ENCODE peak calls at places on chromosomes 3 and 15, in seven cellular contexts. One of them, this sample, is unnamed.
A peak's percentile ranks its signal among the peaks of the same experiment; 100 is the strongest.

GRCh38 chr15:65086680-65087111 is 10.2 kb downstream of the KBTBD13 start:
- DNase-seq in Peyer's patch: no peak
- DNase-seq in T-helper 1 cell: no peak
- DNase-seq in HAP-1: peak; percentile 66
- DNase-seq in RPMI7951: no peak
- DNase-seq in dorsolateral prefrontal cortex: no peak
- DNase-seq in activated gamma-delta T cell treated with Interleukin-2 at 50 U/mL for 16 hours: no peak
- DNase-seq in this sample: no peak

GRCh38 chr15:99016680-99017321 is 9.2 kb upstream of the PGPEP1L start:
- DNase-seq in RPMI7951: peak; percentile 83
- DNase-seq in HAP-1: no peak
- DNase-seq in T-helper 1 cell: no peak
- DNase-seq in Peyer's patch: no peak
- DNase-seq in activated gamma-delta T cell treated with Interleukin-2 at 50 U/mL for 16 hours: no peak
- DNase-seq in dorsolateral prefrontal cortex: no peak
- DNase-seq in this sample: no peak

GRCh38 chr15:89672221-89673161 is 6.7 kb downstream of the PLIN1 start:
- DNase-seq in activated gamma-delta T cell treated with Interleukin-2 at 50 U/mL for 16 hours: no peak
- DNase-seq in T-helper 1 cell: no peak
- DNase-seq in dorsolateral prefrontal cortex: no peak
- DNase-seq in HAP-1: no peak
- DNase-seq in RPMI7951: no peak
- DNase-seq in Peyer's patch: peak; percentile 37
- DNase-seq in this sample: no peak

GRCh38 chr3:85161544-85161943 is 202.8 kb downstream of the CADM2 start:
- DNase-seq in HAP-1: no peak
- DNase-seq in T-helper 1 cell: no peak
- DNase-seq in Peyer's patch: no peak
- DNase-seq in RPMI7951: no peak
- DNase-seq in activated gamma-delta T cell treated with Interleukin-2 at 50 U/mL for 16 hours: no peak
- DNase-seq in dorsolateral prefrontal cortex: no peak
- DNase-seq in this sample: no peak

GRCh38 chr15:41905360-41905793 is 11.5 kb upstream of the SPTBN5 start:
- DNase-seq in activated gamma-delta T cell treated with Interleukin-2 at 50 U/mL for 16 hours: no peak
- DNase-seq in T-helper 1 cell: no peak
- DNase-seq in dorsolateral prefrontal cortex: no peak
- DNase-seq in Peyer's patch: no peak
- DNase-seq in RPMI7951: no peak
- DNase-seq in HAP-1: no peak
- DNase-seq in this sample: no peak

GRCh38 chr3:64686446-64686908 is 1.3 kb downstream of the ADAMTS9 start:
- DNase-seq in Peyer's patch: no peak
- DNase-seq in RPMI7951: peak; percentile 62
- DNase-seq in dorsolateral prefrontal cortex: no peak
- DNase-seq in activated gamma-delta T cell treated with Interleukin-2 at 50 U/mL for 16 hours: no peak
- DNase-seq in HAP-1: peak; percentile 59
- DNase-seq in T-helper 1 cell: no peak
- DNase-seq in this sample: peak; percentile 38

GRCh38 chr15:87527416-87527815 is 729.1 kb downstream of the NTRK3 start:
- DNase-seq in RPMI7951: peak; percentile 73
- DNase-seq in activated gamma-delta T cell treated with Interleukin-2 at 50 U/mL for 16 hours: no peak
- DNase-seq in Peyer's patch: no peak
- DNase-seq in dorsolateral prefrontal cortex: no peak
- DNase-seq in T-helper 1 cell: no peak
- DNase-seq in HAP-1: no peak
- DNase-seq in this sample: no peak

GRCh38 chr3:57998366-57999283 is 9.6 kb upstream of the FLNB start:
- DNase-seq in T-helper 1 cell: no peak
- DNase-seq in HAP-1: peak; percentile 38
- DNase-seq in activated gamma-delta T cell treated with Interleukin-2 at 50 U/mL for 16 hours: no peak
- DNase-seq in RPMI7951: peak; percentile 37
- DNase-seq in dorsolateral prefrontal cortex: no peak
- DNase-seq in Peyer's patch: peak; percentile 75
- DNase-seq in this sample: no peak

GRCh38 chr15:90151989-90152645 is 49.0 kb upstream of the SEMA4B start:
- DNase-seq in T-helper 1 cell: no peak
- DNase-seq in Peyer's patch: no peak
- DNase-seq in RPMI7951: no peak
- DNase-seq in activated gamma-delta T cell treated with Interleukin-2 at 50 U/mL for 16 hours: no peak
- DNase-seq in HAP-1: no peak
- DNase-seq in dorsolateral prefrontal cortex: no peak
- DNase-seq in this sample: peak; percentile 89

GRCh38 chr3:12478326-12478725 is 6.0 kb upstream of the TSEN2 start:
- DNase-seq in Peyer's patch: no peak
- DNase-seq in dorsolateral prefrontal cortex: no peak
- DNase-seq in activated gamma-delta T cell treated with Interleukin-2 at 50 U/mL for 16 hours: no peak
- DNase-seq in HAP-1: no peak
- DNase-seq in T-helper 1 cell: no peak
- DNase-seq in RPMI7951: peak; percentile 13
- DNase-seq in this sample: no peak

GRCh38 chr15:42576040-42576594 is 711 bp downstream of the STARD9 start:
- DNase-seq in T-helper 1 cell: no peak
- DNase-seq in RPMI7951: peak; percentile 5
- DNase-seq in activated gamma-delta T cell treated with Interleukin-2 at 50 U/mL for 16 hours: no peak
- DNase-seq in HAP-1: no peak
- DNase-seq in Peyer's patch: no peak
- DNase-seq in dorsolateral prefrontal cortex: no peak
- DNase-seq in this sample: no peak

GRCh38 chr3:105527538-105527937 is 160.8 kb downstream of the ALCAM start:
- DNase-seq in RPMI7951: no peak
- DNase-seq in dorsolateral prefrontal cortex: no peak
- DNase-seq in HAP-1: no peak
- DNase-seq in T-helper 1 cell: no peak
- DNase-seq in Peyer's patch: no peak
- DNase-seq in activated gamma-delta T cell treated with Interleukin-2 at 50 U/mL for 16 hours: no peak
- DNase-seq in this sample: no peak

GRCh38 chr3:183487896-183488295 is 59.5 kb upstream of the MCF2L2 start:
- DNase-seq in RPMI7951: no peak
- DNase-seq in dorsolateral prefrontal cortex: no peak
- DNase-seq in T-helper 1 cell: no peak
- DNase-seq in HAP-1: no peak
- DNase-seq in activated gamma-delta T cell treated with Interleukin-2 at 50 U/mL for 16 hours: no peak
- DNase-seq in Peyer's patch: peak; percentile 38
- DNase-seq in this sample: no peak

GRCh38 chr3:58291671-58292338 is 14.2 kb upstream of the RPP14 start:
- DNase-seq in dorsolateral prefrontal cortex: no peak
- DNase-seq in T-helper 1 cell: no peak
- DNase-seq in Peyer's patch: no peak
- DNase-seq in RPMI7951: no peak
- DNase-seq in HAP-1: no peak
- DNase-seq in activated gamma-delta T cell treated with Interleukin-2 at 50 U/mL for 16 hours: no peak
- DNase-seq in this sample: no peak

GRCh38 chr15:98649621-98649995 is 1.3 kb downstream of the IGF1R start:
- DNase-seq in activated gamma-delta T cell treated with Interleukin-2 at 50 U/mL for 16 hours: peak; percentile 38
- DNase-seq in Peyer's patch: peak; percentile 60
- DNase-seq in HAP-1: peak; percentile 55
- DNase-seq in T-helper 1 cell: peak; percentile 15
- DNase-seq in dorsolateral prefrontal cortex: no peak
- DNase-seq in RPMI7951: peak; percentile 44
- DNase-seq in this sample: no peak

GRCh38 chr3:39156421-39156820 is 3.0 kb upstream of the CSRNP1 start:
- DNase-seq in activated gamma-delta T cell treated with Interleukin-2 at 50 U/mL for 16 hours: no peak
- DNase-seq in HAP-1: no peak
- DNase-seq in RPMI7951: peak; percentile 24
- DNase-seq in T-helper 1 cell: no peak
- DNase-seq in Peyer's patch: no peak
- DNase-seq in dorsolateral prefrontal cortex: no peak
- DNase-seq in this sample: no peak

GRCh38 chr15:83112959-83113299 is 5.5 kb downstream of the TM6SF1 start:
- DNase-seq in Peyer's patch: no peak
- DNase-seq in T-helper 1 cell: no peak
- DNase-seq in HAP-1: no peak
- DNase-seq in RPMI7951: no peak
- DNase-seq in activated gamma-delta T cell treated with Interleukin-2 at 50 U/mL for 16 hours: no peak
- DNase-seq in dorsolateral prefrontal cortex: no peak
- DNase-seq in this sample: no peak

This sample was measured in right lobe of liver.